ENCODE peak calls at places on chromosomes 7 and 10, in eight cellular contexts. X, H, A, L, V, E, P and O are unnamed samples.

GRCh38 chr7:41695661-41696322 is 7.1 kb downstream of the INHBA start:
- DNase-seq in L (no peak), X (no peak), E (no peak), P (peak; percentile 85), H (no peak), V (no peak), A (no peak), O (no peak)

GRCh38 chr10:77737608-77738007 is 100.0 kb upstream of the KCNMA1 start:
- DNase-seq in E (no peak), P (peak; percentile 98), A (no peak), V (no peak), L (no peak), X (no peak), H (peak; percentile 84), O (no peak)

GRCh38 chr7:28609608-28610007 is 197.3 kb downstream of the CREB5 start:
- DNase-seq in L (no peak), X (no peak), P (no peak), V (no peak), E (no peak), H (no peak), A (no peak), O (no peak)

GRCh38 chr10:79483948-79484347 is 28.4 kb upstream of the EIF5AL1 start:
- DNase-seq in X (no peak), H (no peak), E (no peak), L (peak; percentile 69), P (peak; percentile 98), V (peak; percentile 83), A (no peak), O (no peak)

GRCh38 chr10:109115179-109115578 is 808.1 kb downstream of the XPNPEP1 start:
- DNase-seq in P (no peak), E (no peak), H (no peak), A (no peak), L (no peak), V (no peak), X (no peak), O (no peak)

GRCh38 chr7:151804756-151805503 is 72.0 kb downstream of the PRKAG2 start:
- DNase-seq in L (peak; percentile 41), V (no peak), H (no peak), A (no peak), E (no peak), X (no peak), P (no peak), O (no peak)

GRCh38 chr7:157558516-157558874 is 221.7 kb downstream of the DNAJB6 start:
- DNase-seq in E (no peak), P (no peak), A (no peak), L (peak; percentile 37), H (no peak), X (no peak), V (no peak), O (no peak)

GRCh38 chr7:867001-867405 is 9.4 kb upstream of the GET4 start:
- DNase-seq in L (peak; percentile 89), H (no peak), V (peak; percentile 73), E (peak; percentile 79), X (no peak), P (peak; percentile 96), A (no peak), O (no peak)

GRCh38 chr10:70890917-70891431 is 2.6 kb upstream of the PCBD1 start:
- DNase-seq in X (no peak), P (peak; percentile 41), V (no peak), H (no peak), A (no peak), L (no peak), E (no peak), O (no peak)

GRCh38 chr10:15254808-15255655 is 86.5 kb upstream of the NMT2 start:
- DNase-seq in X (no peak), V (no peak), H (no peak), P (no peak), E (no peak), A (no peak), L (no peak), O (no peak)

GRCh38 chr7:48680996-48681395 is 243.4 kb upstream of the CDC14C start:
- DNase-seq in L (no peak), V (no peak), P (no peak), X (no peak), E (no peak), H (no peak), A (no peak), O (no peak)

GRCh38 chr7:48144291-48144768 is 26.9 kb upstream of the ABCA13 start:
- DNase-seq in H (no peak), A (no peak), V (no peak), P (no peak), E (peak; percentile 13), X (no peak), L (no peak), O (no peak)

GRCh38 chr7:47581442-47581820 is 480 bp downstream of the TNS3 start:
- DNase-seq in A (no peak), L (no peak), V (peak; percentile 89), X (no peak), H (no peak), E (no peak), P (peak; percentile 36), O (no peak)